ENCODE peak calls at places on chromosomes 13 and 19, in four cellular contexts. L is activated CD4-positive, alpha-beta T cell treated with anti-CD3 and anti-CD28 coated beads for 24 hours; P is T-helper 2 cell; G is nucleus accumbens. J is an unnamed sample.
A peak's percentile ranks its signal among the peaks of the same experiment; 100 is the strongest.

GRCh38 chr13:96223231-96223630 is 133.3 kb downstream of the HS6ST3 start:
- DNase-seq in L (no peak), P (no peak), G (no peak), J (no peak)

GRCh38 chr13:113845055-113845454 is 18.8 kb downstream of the GAS6 start:
- DNase-seq in L (no peak), P (no peak), G (no peak), J (no peak)

GRCh38 chr19:46416077-46416709 is 2.8 kb upstream of the CCDC8 start:
- DNase-seq in L (no peak), P (no peak), G (peak; percentile 66), J (no peak)

GRCh38 chr13:50805805-50806204 is 37.7 kb downstream of the DLEU7 start:
- DNase-seq in L (no peak), P (no peak), G (no peak), J (no peak)

GRCh38 chr13:22173605-22174004 is 502.7 kb downstream of the FGF9 start:
- DNase-seq in L (no peak), P (no peak), G (no peak), J (no peak)

GRCh38 chr19:3516675-3517207 is 10.6 kb downstream of the FZR1 start:
- DNase-seq in L (no peak), P (no peak), G (no peak), J (peak; percentile 72)

GRCh38 chr19:28612275-28612769 is 600.6 kb downstream of the UQCRFS1 start:
- DNase-seq in L (no peak), P (no peak), G (no peak), J (no peak)

GRCh38 chr19:38707512-38708114 is 36.7 kb downstream of the CAPN12 start:
- DNase-seq in L (no peak), P (no peak), G (no peak), J (no peak)

GRCh38 chr19:45115809-45116615 is 23.0 kb downstream of the PPP1R37 start:
- DNase-seq in L (no peak), P (no peak), G (no peak), J (no peak)

GRCh38 chr19:46388311-46389095 is 24.9 kb downstream of the CCDC8 start:
- DNase-seq in L (no peak), P (no peak), G (no peak), J (no peak)

GRCh38 chr19:44574201-44574950 is 39.0 kb upstream of the IGSF23 start:
- DNase-seq in L (no peak), P (no peak), G (no peak), J (no peak)

GRCh38 chr13:40233731-40234195 is 432.7 kb downstream of the FOXO1 start:
- DNase-seq in L (no peak), P (no peak), G (no peak), J (no peak)

GRCh38 chr19:19524053-19524452 is 4.7 kb upstream of the YJEFN3 start:
- DNase-seq in L (no peak), P (no peak), G (no peak), J (no peak)

GRCh38 chr13:110685305-110685704 is 20.6 kb downstream of the CARS2 start:
- DNase-seq in L (no peak), P (no peak), G (no peak), J (no peak)

GRCh38 chr13:79802389-79803140 is 321.6 kb downstream of the NDFIP2 start:
- DNase-seq in L (no peak), P (no peak), G (no peak), J (no peak)

GRCh38 chr13:44259045-44260042 is 114.3 kb upstream of the SERP2 start:
- DNase-seq in L (peak; percentile 66), P (no peak), G (no peak), J (peak; percentile 37)

GRCh38 chr19:6260912-6261636 is 18.7 kb downstream of the MLLT1 start:
- DNase-seq in L (no peak), P (no peak), G (no peak), J (no peak)

GRCh38 chr13:106499113-106499512 is 36.3 kb downstream of the EFNB2 start:
- DNase-seq in L (no peak), P (no peak), G (no peak), J (no peak)

GRCh38 chr13:31201341-31202024 is 1.7 kb downstream of the B3GLCT start:
- DNase-seq in L (no peak), P (no peak), G (no peak), J (no peak)

GRCh38 chr13:84641491-84641890 is 759.2 kb upstream of the SLITRK1 start:
- DNase-seq in L (no peak), P (no peak), G (no peak), J (no peak)

J was measured in naive thymus-derived CD4-positive, alpha-beta T cell.